ENCODE peak calls at places on chromosomes 16 and 17, in seven cellular contexts. One of them, this sample, is unnamed.
A peak's percentile ranks its signal among the peaks of the same experiment; 100 is the strongest.

GRCh38 chr16:57799619-57800212 is 2.6 kb downstream of the KIFC3 start:
- DNase-seq in HCT116: no peak
- DNase-seq in HepG2: no peak
- DNase-seq in GM12878: no peak
- DNase-seq in SK-N-SH: peak; percentile 15
- DNase-seq in H1: no peak
- DNase-seq in K562: no peak
- DNase-seq in this sample: no peak

GRCh38 chr16:57871457-57871856 is 69.2 kb upstream of the KIFC3 start:
- DNase-seq in HCT116: no peak
- DNase-seq in HepG2: no peak
- DNase-seq in GM12878: no peak
- DNase-seq in SK-N-SH: no peak
- DNase-seq in H1: no peak
- DNase-seq in K562: no peak
- DNase-seq in this sample: peak; percentile 40

GRCh38 chr16:57299009-57299718 is 14.7 kb upstream of the PLLP start:
- DNase-seq in HCT116: no peak
- DNase-seq in HepG2: peak; percentile 71
- DNase-seq in GM12878: no peak
- DNase-seq in SK-N-SH: peak; percentile 69
- DNase-seq in H1: peak; percentile 68
- DNase-seq in K562: peak; percentile 56
- DNase-seq in this sample: no peak

GRCh38 chr17:7014995-7015586 is 2.7 kb downstream of the RNASEK start:
- DNase-seq in HCT116: no peak
- DNase-seq in HepG2: no peak
- DNase-seq in GM12878: peak; percentile 54
- DNase-seq in SK-N-SH: no peak
- DNase-seq in H1: no peak
- DNase-seq in K562: no peak
- DNase-seq in this sample: no peak

GRCh38 chr17:47850692-47851573 is at the start of gene SP6:
- DNase-seq in HCT116: peak; percentile 80
- DNase-seq in HepG2: peak; percentile 77
- DNase-seq in GM12878: no peak
- DNase-seq in SK-N-SH: peak; percentile 89
- DNase-seq in H1: peak; percentile 91
- DNase-seq in K562: peak; percentile 92
- DNase-seq in this sample: peak; percentile 58

GRCh38 chr17:36721560-36722120 is 120.3 kb downstream of the MRM1 start:
- DNase-seq in HCT116: no peak
- DNase-seq in HepG2: no peak
- DNase-seq in GM12878: no peak
- DNase-seq in SK-N-SH: no peak
- DNase-seq in H1: no peak
- DNase-seq in K562: no peak
- DNase-seq in this sample: peak; percentile 14

GRCh38 chr17:57522436-57523005 is 222.6 kb downstream of the CCDC182 start:
- DNase-seq in HCT116: no peak
- DNase-seq in HepG2: no peak
- DNase-seq in GM12878: no peak
- DNase-seq in SK-N-SH: no peak
- DNase-seq in H1: no peak
- DNase-seq in K562: no peak
- DNase-seq in this sample: no peak

GRCh38 chr16:84446596-84447392 is 57.7 kb downstream of the MEAK7 start:
- DNase-seq in HCT116: no peak
- DNase-seq in HepG2: no peak
- DNase-seq in GM12878: no peak
- DNase-seq in SK-N-SH: no peak
- DNase-seq in H1: no peak
- DNase-seq in K562: no peak
- DNase-seq in this sample: no peak

GRCh38 chr17:76240461-76241204 is at the start of gene RNF157:
- DNase-seq in HCT116: no peak
- DNase-seq in HepG2: peak; percentile 17
- DNase-seq in GM12878: no peak
- DNase-seq in SK-N-SH: peak; percentile 97
- DNase-seq in H1: peak; percentile 82
- DNase-seq in K562: peak; percentile 92
- DNase-seq in this sample: peak; percentile 53

GRCh38 chr17:78137392-78138203 is 7.0 kb downstream of the TMC8 start:
- DNase-seq in HCT116: no peak
- DNase-seq in HepG2: no peak
- DNase-seq in GM12878: no peak
- DNase-seq in SK-N-SH: peak; percentile 60
- DNase-seq in H1: peak; percentile 71
- DNase-seq in K562: peak; percentile 60
- DNase-seq in this sample: no peak
- TF ChIP-seq MAX in HCT116: no peak
- TF ChIP-seq MAX in HepG2: peak; percentile 66
- TF ChIP-seq MAX in GM12878: no peak
- TF ChIP-seq MAX in SK-N-SH: no peak
- TF ChIP-seq MAX in H1: peak; percentile 31
- TF ChIP-seq MAX in K562: peak; percentile 85
- TF ChIP-seq MAX in this sample: no peak

GRCh38 chr17:81948635-81949378 is 1.8 kb upstream of the MYADML2 start:
- DNase-seq in HCT116: no peak
- DNase-seq in HepG2: no peak
- DNase-seq in GM12878: no peak
- DNase-seq in SK-N-SH: no peak
- DNase-seq in H1: no peak
- DNase-seq in K562: no peak
- DNase-seq in this sample: no peak
- H3K9ac ChIP-seq in HCT116: no peak overlapping the region
- H3K9ac ChIP-seq in HepG2: no peak overlapping the region
- H3K9ac ChIP-seq in GM12878: no peak overlapping the region
- H3K9ac ChIP-seq in SK-N-SH: no peak overlapping the region
- H3K9ac ChIP-seq in H1: no peak overlapping the region
- H3K9ac ChIP-seq in K562: no peak overlapping the region
- H3K9ac ChIP-seq in this sample: no peak overlapping the region

GRCh38 chr17:8462564-8462963 is 26.9 kb downstream of the NDEL1 start:
- DNase-seq in HCT116: no peak
- DNase-seq in HepG2: no peak
- DNase-seq in GM12878: no peak
- DNase-seq in SK-N-SH: no peak
- DNase-seq in H1: no peak
- DNase-seq in K562: no peak
- DNase-seq in this sample: no peak

GRCh38 chr17:8465381-8466158 is 29.9 kb downstream of the NDEL1 start:
- DNase-seq in HCT116: no peak
- DNase-seq in HepG2: no peak
- DNase-seq in GM12878: no peak
- DNase-seq in SK-N-SH: no peak
- DNase-seq in H1: no peak
- DNase-seq in K562: no peak
- DNase-seq in this sample: no peak

GRCh38 chr17:8466466-8466865 is 30.8 kb downstream of the NDEL1 start:
- DNase-seq in HCT116: no peak
- DNase-seq in HepG2: no peak
- DNase-seq in GM12878: no peak
- DNase-seq in SK-N-SH: no peak
- DNase-seq in H1: no peak
- DNase-seq in K562: no peak
- DNase-seq in this sample: no peak

GRCh38 chr17:8464941-8465340 is 29.3 kb downstream of the NDEL1 start:
- DNase-seq in HCT116: no peak
- DNase-seq in HepG2: peak; percentile 46
- DNase-seq in GM12878: no peak
- DNase-seq in SK-N-SH: no peak
- DNase-seq in H1: no peak
- DNase-seq in K562: no peak
- DNase-seq in this sample: no peak

GRCh38 chr17:8463089-8463488 is 27.4 kb downstream of the NDEL1 start:
- DNase-seq in HCT116: no peak
- DNase-seq in HepG2: no peak
- DNase-seq in GM12878: no peak
- DNase-seq in SK-N-SH: no peak
- DNase-seq in H1: no peak
- DNase-seq in K562: no peak
- DNase-seq in this sample: no peak
- TF ChIP-seq MAX in HCT116: no peak
- TF ChIP-seq MAX in HepG2: no peak
- TF ChIP-seq MAX in GM12878: no peak
- TF ChIP-seq MAX in SK-N-SH: no peak
- TF ChIP-seq MAX in H1: no peak
- TF ChIP-seq MAX in K562: no peak
- TF ChIP-seq MAX in this sample: no peak

GRCh38 chr16:55328611-55329569 is 4.9 kb downstream of the IRX6 start:
- DNase-seq in HCT116: no peak
- DNase-seq in HepG2: no peak
- DNase-seq in GM12878: no peak
- DNase-seq in SK-N-SH: no peak
- DNase-seq in H1: no peak
- DNase-seq in K562: no peak
- DNase-seq in this sample: no peak

GRCh38 chr16:55330726-55331647 is 7.0 kb downstream of the IRX6 start:
- DNase-seq in HCT116: no peak
- DNase-seq in HepG2: no peak
- DNase-seq in GM12878: no peak
- DNase-seq in SK-N-SH: no peak
- DNase-seq in H1: no peak
- DNase-seq in K562: no peak
- DNase-seq in this sample: no peak

GRCh38 chr16:55333690-55334089 is 9.7 kb downstream of the IRX6 start:
- DNase-seq in HCT116: no peak
- DNase-seq in HepG2: no peak
- DNase-seq in GM12878: no peak
- DNase-seq in SK-N-SH: no peak
- DNase-seq in H1: no peak
- DNase-seq in K562: no peak
- DNase-seq in this sample: no peak

GRCh38 chr16:55329791-55330190 is 5.8 kb downstream of the IRX6 start:
- DNase-seq in HCT116: no peak
- DNase-seq in HepG2: no peak
- DNase-seq in GM12878: no peak
- DNase-seq in SK-N-SH: no peak
- DNase-seq in H1: no peak
- DNase-seq in K562: no peak
- DNase-seq in this sample: no peak

DNA sequence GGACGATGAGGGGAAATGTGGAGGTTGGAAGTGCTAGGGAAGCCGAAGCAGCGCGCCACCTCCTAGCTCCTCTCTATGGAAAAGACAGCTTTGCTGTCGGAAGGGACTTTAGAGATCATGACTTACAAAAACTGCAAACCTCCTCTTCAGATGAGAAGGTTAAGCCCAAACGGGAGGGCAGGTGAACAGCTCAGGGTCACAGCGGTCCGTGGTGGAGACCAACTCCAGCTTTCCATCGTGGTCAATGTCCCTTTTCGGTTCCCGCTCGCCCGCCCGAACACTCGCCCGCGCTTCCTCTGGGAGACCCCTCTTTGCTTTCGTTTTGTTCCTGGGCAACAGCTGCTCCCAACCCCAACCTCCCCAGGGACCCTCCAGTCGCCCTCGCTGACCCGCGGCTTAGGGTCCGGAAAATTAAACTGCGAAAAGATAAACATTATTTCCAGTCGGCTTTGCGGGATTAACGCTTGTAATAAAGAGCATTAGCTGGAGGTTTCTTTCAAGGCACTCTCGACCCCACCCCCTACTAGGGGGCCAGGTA is 7.7 kb downstream of the IRX6 start:
- DNase-seq in HCT116: no peak
- DNase-seq in HepG2: no peak
- DNase-seq in GM12878: no peak
- DNase-seq in SK-N-SH: no peak
- DNase-seq in H1: no peak
- DNase-seq in K562: no peak
- DNase-seq in this sample: no peak
- H3K9ac ChIP-seq in HCT116: no peak overlapping the region
- H3K9ac ChIP-seq in HepG2: no peak overlapping the region
- H3K9ac ChIP-seq in GM12878: no peak overlapping the region
- H3K9ac ChIP-seq in SK-N-SH: no peak overlapping the region
- H3K9ac ChIP-seq in H1: no peak overlapping the region
- H3K9ac ChIP-seq in K562: no peak overlapping the region
- H3K9ac ChIP-seq in this sample: no peak overlapping the region

GRCh38 chr16:17483266-17483864 is 12.6 kb upstream of the XYLT1 start:
- DNase-seq in HCT116: no peak
- DNase-seq in HepG2: no peak
- DNase-seq in GM12878: no peak
- DNase-seq in SK-N-SH: no peak
- DNase-seq in H1: no peak
- DNase-seq in K562: no peak
- DNase-seq in this sample: no peak
- TF ChIP-seq MAX in HCT116: no peak
- TF ChIP-seq MAX in HepG2: no peak
- TF ChIP-seq MAX in GM12878: no peak
- TF ChIP-seq MAX in SK-N-SH: no peak
- TF ChIP-seq MAX in H1: no peak
- TF ChIP-seq MAX in K562: no peak
- TF ChIP-seq MAX in this sample: no peak

GRCh38 chr16:85536073-85536410 is 77.1 kb upstream of the GSE1 start:
- DNase-seq in HCT116: no peak
- DNase-seq in HepG2: no peak
- DNase-seq in GM12878: no peak
- DNase-seq in SK-N-SH: no peak
- DNase-seq in H1: no peak
- DNase-seq in K562: no peak
- DNase-seq in this sample: peak; percentile 8

GRCh38 chr16:85534536-85535351 is 78.4 kb upstream of the GSE1 start:
- DNase-seq in HCT116: no peak
- DNase-seq in HepG2: no peak
- DNase-seq in GM12878: no peak
- DNase-seq in SK-N-SH: no peak
- DNase-seq in H1: no peak
- DNase-seq in K562: no peak
- DNase-seq in this sample: no peak

GRCh38 chr16:85537331-85537788 is 75.8 kb upstream of the GSE1 start:
- DNase-seq in HCT116: no peak
- DNase-seq in HepG2: no peak
- DNase-seq in GM12878: no peak
- DNase-seq in SK-N-SH: no peak
- DNase-seq in H1: no peak
- DNase-seq in K562: no peak
- DNase-seq in this sample: no peak

GRCh38 chr16:85536411-85537330 is 76.5 kb upstream of the GSE1 start:
- DNase-seq in HCT116: no peak
- DNase-seq in HepG2: peak; percentile 53
- DNase-seq in GM12878: no peak
- DNase-seq in SK-N-SH: no peak
- DNase-seq in H1: no peak
- DNase-seq in K562: no peak
- DNase-seq in this sample: no peak

GRCh38 chr16:85535352-85536072 is 77.6 kb upstream of the GSE1 start:
- DNase-seq in HCT116: no peak
- DNase-seq in HepG2: peak; percentile 98
- DNase-seq in GM12878: no peak
- DNase-seq in SK-N-SH: no peak
- DNase-seq in H1: no peak
- DNase-seq in K562: peak; percentile 99
- DNase-seq in this sample: no peak
- H3K9ac ChIP-seq in HCT116: no peak overlapping the region
- H3K9ac ChIP-seq in HepG2: peak overlapping the region; percentile 71
- H3K9ac ChIP-seq in GM12878: no peak overlapping the region
- H3K9ac ChIP-seq in SK-N-SH: no peak overlapping the region
- H3K9ac ChIP-seq in H1: no peak overlapping the region
- H3K9ac ChIP-seq in K562: peak overlapping the region; percentile 60
- H3K9ac ChIP-seq in this sample: no peak overlapping the region

GRCh38 chr16:53504161-53504663 is 1.2 kb upstream of the AKTIP start:
- DNase-seq in HCT116: no peak
- DNase-seq in HepG2: no peak
- DNase-seq in GM12878: no peak
- DNase-seq in SK-N-SH: peak; percentile 49
- DNase-seq in H1: no peak
- DNase-seq in K562: no peak
- DNase-seq in this sample: peak; percentile 68
- TF ChIP-seq MAX in HCT116: no peak
- TF ChIP-seq MAX in HepG2: no peak
- TF ChIP-seq MAX in GM12878: no peak
- TF ChIP-seq MAX in SK-N-SH: no peak
- TF ChIP-seq MAX in H1: no peak
- TF ChIP-seq MAX in K562: no peak
- TF ChIP-seq MAX in this sample: no peak

This sample was measured in endothelial cell of umbilical vein.